ENCODE peak calls at places on chromosomes 13 and 19, in five cellular contexts. One of them, this sample, is unnamed.

GRCh38 chr13:101868585-101869469 is 416.4 kb downstream of the ITGBL1 start:
- DNase-seq in foreskin fibroblast: no peak
- DNase-seq in neural progenitor cell: no peak
- DNase-seq in astrocyte of the spinal cord: no peak
- DNase-seq in CD8-positive, alpha-beta T cell: no peak
- DNase-seq in this sample: no peak

GRCh38 chr19:16359074-16359473 is 34.4 kb downstream of the KLF2 start:
- DNase-seq in foreskin fibroblast: no peak
- DNase-seq in neural progenitor cell: no peak
- DNase-seq in astrocyte of the spinal cord: no peak
- DNase-seq in CD8-positive, alpha-beta T cell: no peak
- DNase-seq in this sample: no peak

GRCh38 chr19:1523412-1524205 is at the start of gene PLK5:
- DNase-seq in foreskin fibroblast: no peak
- DNase-seq in neural progenitor cell: peak; percentile 79
- DNase-seq in astrocyte of the spinal cord: no peak
- DNase-seq in CD8-positive, alpha-beta T cell: no peak
- DNase-seq in this sample: no peak

GRCh38 chr19:32677657-32678056 is 2.0 kb downstream of the RGS9BP start:
- DNase-seq in foreskin fibroblast: no peak
- DNase-seq in neural progenitor cell: peak; percentile 96
- DNase-seq in astrocyte of the spinal cord: no peak
- DNase-seq in CD8-positive, alpha-beta T cell: no peak
- DNase-seq in this sample: no peak

GRCh38 chr13:96159731-96160130 is 69.8 kb downstream of the HS6ST3 start:
- DNase-seq in foreskin fibroblast: no peak
- DNase-seq in neural progenitor cell: no peak
- DNase-seq in astrocyte of the spinal cord: no peak
- DNase-seq in CD8-positive, alpha-beta T cell: no peak
- DNase-seq in this sample: no peak

GRCh38 chr13:61255035-61255796 is 160.4 kb downstream of the PCDH20 start:
- DNase-seq in foreskin fibroblast: no peak
- DNase-seq in neural progenitor cell: peak; percentile 35
- DNase-seq in astrocyte of the spinal cord: peak; percentile 8
- DNase-seq in CD8-positive, alpha-beta T cell: no peak
- DNase-seq in this sample: no peak

GRCh38 chr13:77328819-77329132 is 1.9 kb upstream of the MYCBP2 start:
- DNase-seq in foreskin fibroblast: no peak
- DNase-seq in neural progenitor cell: no peak
- DNase-seq in astrocyte of the spinal cord: no peak
- DNase-seq in CD8-positive, alpha-beta T cell: no peak
- DNase-seq in this sample: no peak

GRCh38 chr13:54029226-54029625 is 1000.6 kb downstream of the OLFM4 start:
- DNase-seq in foreskin fibroblast: no peak
- DNase-seq in neural progenitor cell: no peak
- DNase-seq in astrocyte of the spinal cord: peak; percentile 89
- DNase-seq in CD8-positive, alpha-beta T cell: no peak
- DNase-seq in this sample: no peak

GRCh38 chr19:16714702-16715294 is 4.8 kb upstream of the NWD1 start:
- DNase-seq in foreskin fibroblast: peak; percentile 3
- DNase-seq in neural progenitor cell: peak; percentile 68
- DNase-seq in astrocyte of the spinal cord: peak; percentile 25
- DNase-seq in CD8-positive, alpha-beta T cell: peak; percentile 40
- DNase-seq in this sample: peak; percentile 54

GRCh38 chr19:45824041-45824471 is 8.9 kb upstream of the RSPH6A start:
- DNase-seq in foreskin fibroblast: no peak
- DNase-seq in neural progenitor cell: no peak
- DNase-seq in astrocyte of the spinal cord: no peak
- DNase-seq in CD8-positive, alpha-beta T cell: no peak
- DNase-seq in this sample: no peak

GRCh38 chr13:55087085-55087484 is 2053.6 kb upstream of the PRR20A start:
- DNase-seq in foreskin fibroblast: no peak
- DNase-seq in neural progenitor cell: no peak
- DNase-seq in astrocyte of the spinal cord: no peak
- DNase-seq in CD8-positive, alpha-beta T cell: no peak
- DNase-seq in this sample: no peak

GRCh38 chr13:41658057-41658642 is 200.8 kb downstream of the RGCC start:
- DNase-seq in foreskin fibroblast: peak; percentile 59
- DNase-seq in neural progenitor cell: no peak
- DNase-seq in astrocyte of the spinal cord: peak; percentile 74
- DNase-seq in CD8-positive, alpha-beta T cell: no peak
- DNase-seq in this sample: no peak

GRCh38 chr13:30847697-30848307 is 58.3 kb upstream of the MEDAG start:
- DNase-seq in foreskin fibroblast: peak; percentile 90
- DNase-seq in neural progenitor cell: no peak
- DNase-seq in astrocyte of the spinal cord: peak; percentile 100
- DNase-seq in CD8-positive, alpha-beta T cell: no peak
- DNase-seq in this sample: no peak

GRCh38 chr19:17075860-17076538 is 422 bp downstream of the MYO9B start:
- DNase-seq in foreskin fibroblast: no peak
- DNase-seq in neural progenitor cell: peak; percentile 56
- DNase-seq in astrocyte of the spinal cord: peak; percentile 30
- DNase-seq in CD8-positive, alpha-beta T cell: peak; percentile 53
- DNase-seq in this sample: peak; percentile 71

GRCh38 chr13:91238036-91238435 is 109.5 kb upstream of the MIR17HG start:
- DNase-seq in foreskin fibroblast: no peak
- DNase-seq in neural progenitor cell: no peak
- DNase-seq in astrocyte of the spinal cord: no peak
- DNase-seq in CD8-positive, alpha-beta T cell: no peak
- DNase-seq in this sample: no peak

GRCh38 chr19:35262101-35262761 is 6.5 kb upstream of the USF2 start:
- DNase-seq in foreskin fibroblast: no peak
- DNase-seq in neural progenitor cell: no peak
- DNase-seq in astrocyte of the spinal cord: no peak
- DNase-seq in CD8-positive, alpha-beta T cell: no peak
- DNase-seq in this sample: no peak

GRCh38 chr19:55146078-55146647 is 2.8 kb downstream of the TNNT1 start:
- DNase-seq in foreskin fibroblast: no peak
- DNase-seq in neural progenitor cell: peak; percentile 75
- DNase-seq in astrocyte of the spinal cord: no peak
- DNase-seq in CD8-positive, alpha-beta T cell: peak; percentile 26
- DNase-seq in this sample: no peak

GRCh38 chr13:91313103-91313502 is 34.4 kb upstream of the MIR17HG start:
- DNase-seq in foreskin fibroblast: no peak
- DNase-seq in neural progenitor cell: peak; percentile 56
- DNase-seq in astrocyte of the spinal cord: peak; percentile 3
- DNase-seq in CD8-positive, alpha-beta T cell: peak; percentile 19
- DNase-seq in this sample: peak; percentile 33

GRCh38 chr13:66805657-66806056 is 424.5 kb downstream of the PCDH9 start:
- DNase-seq in foreskin fibroblast: peak; percentile 16
- DNase-seq in neural progenitor cell: no peak
- DNase-seq in astrocyte of the spinal cord: peak; percentile 60
- DNase-seq in CD8-positive, alpha-beta T cell: no peak
- DNase-seq in this sample: no peak

GRCh38 chr13:24052547-24052981 is 108.0 kb upstream of the SPATA13 start:
- DNase-seq in foreskin fibroblast: no peak
- DNase-seq in neural progenitor cell: no peak
- DNase-seq in astrocyte of the spinal cord: peak; percentile 19
- DNase-seq in CD8-positive, alpha-beta T cell: no peak
- DNase-seq in this sample: no peak

GRCh38 chr13:87122551-87122950 is 548.6 kb upstream of the SLITRK5 start:
- DNase-seq in foreskin fibroblast: no peak
- DNase-seq in neural progenitor cell: no peak
- DNase-seq in astrocyte of the spinal cord: peak; percentile 60
- DNase-seq in CD8-positive, alpha-beta T cell: no peak
- DNase-seq in this sample: no peak

GRCh38 chr19:45643927-45644771 is 5.0 kb upstream of the EML2 start:
- DNase-seq in foreskin fibroblast: no peak
- DNase-seq in neural progenitor cell: no peak
- DNase-seq in astrocyte of the spinal cord: no peak
- DNase-seq in CD8-positive, alpha-beta T cell: no peak
- DNase-seq in this sample: no peak

GRCh38 chr19:10730932-10731331 is 13.1 kb downstream of the DNM2 start:
- DNase-seq in foreskin fibroblast: no peak
- DNase-seq in neural progenitor cell: no peak
- DNase-seq in astrocyte of the spinal cord: no peak
- DNase-seq in CD8-positive, alpha-beta T cell: no peak
- DNase-seq in this sample: no peak

GRCh38 chr13:43484432-43485225 is 302.1 kb downstream of the ENOX1 start:
- DNase-seq in foreskin fibroblast: no peak
- DNase-seq in neural progenitor cell: no peak
- DNase-seq in astrocyte of the spinal cord: no peak
- DNase-seq in CD8-positive, alpha-beta T cell: no peak
- DNase-seq in this sample: peak; percentile 6

GRCh38 chr13:63864171-63864902 is 2448.7 kb upstream of the PCDH20 start:
- DNase-seq in foreskin fibroblast: peak; percentile 4
- DNase-seq in neural progenitor cell: no peak
- DNase-seq in astrocyte of the spinal cord: peak; percentile 26
- DNase-seq in CD8-positive, alpha-beta T cell: no peak
- DNase-seq in this sample: no peak

GRCh38 chr19:50957587-50957986 is 4.7 kb upstream of the KLK5 start:
- DNase-seq in foreskin fibroblast: no peak
- DNase-seq in neural progenitor cell: no peak
- DNase-seq in astrocyte of the spinal cord: no peak
- DNase-seq in CD8-positive, alpha-beta T cell: no peak
- DNase-seq in this sample: no peak

GRCh38 chr19:40771101-40771539 is 4.2 kb upstream of the MIA start:
- DNase-seq in foreskin fibroblast: no peak
- DNase-seq in neural progenitor cell: no peak
- DNase-seq in astrocyte of the spinal cord: no peak
- DNase-seq in CD8-positive, alpha-beta T cell: no peak
- DNase-seq in this sample: no peak
- TF ChIP-seq CTCF in foreskin fibroblast: no peak
- TF ChIP-seq CTCF in neural progenitor cell: no peak
- TF ChIP-seq CTCF in astrocyte of the spinal cord: no peak
- TF ChIP-seq CTCF in CD8-positive, alpha-beta T cell: no peak
- TF ChIP-seq CTCF in this sample: no peak

DNA sequence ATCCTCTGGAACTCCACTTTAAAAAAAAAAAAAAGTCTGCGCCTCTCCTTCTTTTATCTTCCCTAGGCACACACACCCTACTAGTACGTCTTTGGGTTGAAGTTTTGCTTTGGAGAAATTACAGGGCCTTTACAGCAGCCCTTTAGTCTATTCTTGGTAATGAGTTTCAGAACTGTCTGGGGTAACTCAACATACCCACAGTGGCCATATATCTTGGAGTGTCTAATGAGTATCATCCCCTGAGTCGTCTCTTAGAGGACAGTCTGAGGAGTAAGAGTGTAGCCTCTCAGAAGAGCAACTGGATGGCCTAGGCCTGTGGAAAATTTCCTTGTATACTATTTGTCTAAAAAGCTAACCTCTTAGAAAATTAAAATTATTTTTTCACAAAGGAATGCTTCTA is 6.1 kb upstream of the ZNF681 start:
- DNase-seq in foreskin fibroblast: no peak
- DNase-seq in neural progenitor cell: no peak
- DNase-seq in astrocyte of the spinal cord: no peak
- DNase-seq in CD8-positive, alpha-beta T cell: no peak
- DNase-seq in this sample: no peak
- H3K4me3 ChIP-seq in foreskin fibroblast: no peak overlapping the region
- H3K4me3 ChIP-seq in neural progenitor cell: peak overlapping the region; percentile 84
- H3K4me3 ChIP-seq in astrocyte of the spinal cord: no peak overlapping the region
- H3K4me3 ChIP-seq in CD8-positive, alpha-beta T cell: no peak overlapping the region
- H3K4me3 ChIP-seq in this sample: no peak overlapping the region

GRCh38 chr19:30316560-30317106 is 55.6 kb upstream of the ZNF536 start:
- DNase-seq in foreskin fibroblast: no peak
- DNase-seq in neural progenitor cell: no peak
- DNase-seq in astrocyte of the spinal cord: no peak
- DNase-seq in CD8-positive, alpha-beta T cell: no peak
- DNase-seq in this sample: no peak
- TF ChIP-seq CTCF in foreskin fibroblast: no peak
- TF ChIP-seq CTCF in neural progenitor cell: no peak
- TF ChIP-seq CTCF in astrocyte of the spinal cord: no peak
- TF ChIP-seq CTCF in CD8-positive, alpha-beta T cell: no peak
- TF ChIP-seq CTCF in this sample: no peak

DNA sequence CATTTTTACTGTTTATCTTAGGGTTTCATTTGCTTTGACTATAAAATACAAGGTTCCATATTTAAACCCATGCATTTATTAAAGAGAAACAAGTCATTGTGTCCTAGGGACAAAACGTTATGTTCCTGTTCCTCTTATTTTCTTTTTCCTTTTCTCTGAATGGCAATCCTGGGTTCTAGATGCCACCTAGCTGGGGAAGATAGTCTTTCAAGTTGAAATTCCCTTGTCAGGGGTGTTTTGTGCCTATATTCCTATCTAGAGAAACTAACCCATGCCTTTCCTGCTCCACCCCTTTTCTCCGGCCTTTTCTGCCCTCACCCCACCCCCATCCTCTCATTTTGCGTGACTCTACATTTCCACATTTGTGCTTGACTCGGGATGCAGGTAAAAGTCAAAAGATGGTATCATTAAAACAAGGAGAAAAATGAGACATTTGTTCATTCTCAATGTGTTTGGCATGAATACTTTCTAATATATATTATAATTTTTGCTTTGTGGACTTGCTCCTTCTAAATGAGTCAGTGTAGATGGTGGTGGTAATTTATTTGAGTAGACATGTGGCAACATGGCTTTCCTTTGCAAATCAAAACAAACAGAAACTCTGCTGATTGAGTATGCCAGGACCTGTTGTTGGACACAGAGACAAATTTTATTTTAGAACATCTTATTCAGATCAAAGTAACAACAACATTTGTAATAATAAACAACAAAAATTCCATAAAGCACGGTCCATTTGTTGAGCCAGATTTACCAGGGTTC is 26.8 kb upstream of the STARD13 start:
- DNase-seq in foreskin fibroblast: peak; percentile 33
- DNase-seq in neural progenitor cell: no peak
- DNase-seq in astrocyte of the spinal cord: peak; percentile 60
- DNase-seq in CD8-positive, alpha-beta T cell: no peak
- DNase-seq in this sample: no peak
- H3K4me3 ChIP-seq in foreskin fibroblast: no peak overlapping the region
- H3K4me3 ChIP-seq in neural progenitor cell: no peak overlapping the region
- H3K4me3 ChIP-seq in astrocyte of the spinal cord: no peak overlapping the region
- H3K4me3 ChIP-seq in CD8-positive, alpha-beta T cell: no peak overlapping the region
- H3K4me3 ChIP-seq in this sample: no peak overlapping the region

DNA sequence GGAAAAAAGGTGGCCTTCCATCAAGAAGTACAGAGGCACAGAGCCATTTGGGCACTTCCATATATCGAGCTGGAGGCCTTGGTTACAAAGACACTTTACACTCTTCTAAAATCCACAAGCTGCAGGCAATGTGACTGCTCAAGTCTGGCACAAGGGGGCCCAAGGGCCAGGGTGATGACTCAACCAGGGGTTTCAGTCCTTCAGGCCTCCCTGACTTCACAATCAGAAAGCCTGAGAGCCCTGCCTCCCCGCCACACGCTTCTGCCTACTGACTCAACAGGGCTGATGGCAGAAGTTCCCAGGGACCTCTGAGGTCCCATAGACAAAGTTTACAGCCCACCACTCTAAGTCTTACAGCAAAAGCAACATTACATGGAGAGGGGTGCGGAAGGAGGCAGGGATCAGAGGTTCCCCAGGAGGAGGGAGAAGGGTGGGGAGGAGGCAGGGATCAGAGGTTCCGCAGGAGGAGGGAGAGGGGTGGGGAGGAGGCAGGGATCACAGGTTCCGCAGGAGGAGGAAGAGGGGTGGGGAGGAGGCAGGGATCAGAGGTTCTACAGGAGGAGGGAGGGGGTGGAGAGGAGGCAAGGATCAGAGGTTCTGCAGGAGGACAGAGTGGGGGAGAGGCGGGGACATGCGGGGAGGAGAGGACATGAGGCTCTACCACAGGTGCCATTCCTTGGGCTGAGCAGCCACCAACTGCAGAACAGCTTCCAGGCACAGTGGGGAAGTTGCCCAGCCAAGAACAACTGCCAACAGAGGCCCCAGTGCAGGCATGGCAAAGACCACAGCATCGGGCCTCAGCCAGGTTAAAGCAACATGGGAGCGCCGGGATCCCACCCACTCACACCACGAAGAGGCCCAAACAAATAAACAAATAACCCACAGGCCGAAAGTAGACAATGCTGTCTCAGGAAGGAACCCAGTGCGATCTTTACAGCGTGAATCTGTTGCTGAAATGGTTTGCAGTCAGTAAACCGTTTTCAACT is 52.0 kb downstream of the SLC7A1 start:
- DNase-seq in foreskin fibroblast: no peak
- DNase-seq in neural progenitor cell: no peak
- DNase-seq in astrocyte of the spinal cord: peak; percentile 49
- DNase-seq in CD8-positive, alpha-beta T cell: no peak
- DNase-seq in this sample: peak; percentile 51
- TF ChIP-seq CTCF in foreskin fibroblast: no peak
- TF ChIP-seq CTCF in neural progenitor cell: no peak
- TF ChIP-seq CTCF in astrocyte of the spinal cord: no peak
- TF ChIP-seq CTCF in CD8-positive, alpha-beta T cell: no peak
- TF ChIP-seq CTCF in this sample: peak; percentile 67